ENCODE peak calls at places on chromosomes 7 and 10, in six cellular contexts. K is right lobe of liver, P is K562, F is hepatocyte, V is psoas muscle, Z is cardiac muscle cell. Q is an unnamed sample.

GRCh38 chr7:74449809-74450397 is 3.8 kb upstream of the GTF2IRD1 start:
- DNase-seq in Z (peak; percentile 69), V (no peak), P (peak; percentile 87), F (peak; percentile 65), K (no peak), Q (peak; percentile 58)

GRCh38 chr7:108605582-108606173 is 36.0 kb downstream of the DNAJB9 start:
- DNase-seq in P (no peak), K (no peak), F (no peak), Z (no peak), V (no peak), Q (no peak)

GRCh38 chr7:8365499-8366110 is 67.8 kb upstream of the NXPH1 start:
- DNase-seq in K (no peak), V (no peak), Z (no peak), F (peak; percentile 18), P (no peak), Q (no peak)

GRCh38 chr7:77657427-77658331 is 38.6 kb upstream of the RSBN1L start:
- DNase-seq in V (no peak), Z (peak; percentile 72), F (peak; percentile 57), K (no peak), P (peak; percentile 40), Q (peak; percentile 73)

GRCh38 chr10:49620841-49621378 is 7.1 kb downstream of the CHAT start:
- DNase-seq in V (no peak), Z (no peak), K (no peak), F (no peak), P (no peak), Q (no peak)

GRCh38 chr7:140745654-140746053 is 49.1 kb downstream of the NDUFB2 start:
- DNase-seq in F (no peak), Z (no peak), P (no peak), V (no peak), K (no peak), Q (no peak)

GRCh38 chr7:149196151-149196704 is 882 bp downstream of the ZNF282 start:
- DNase-seq in V (no peak), P (peak; percentile 49), F (no peak), K (no peak), Z (no peak), Q (no peak)

GRCh38 chr7:6636741-6637543 is at the start of gene ZNF316:
- DNase-seq in F (peak; percentile 81), Z (peak; percentile 62), K (peak; percentile 78), P (peak; percentile 90), V (peak; percentile 69), Q (peak; percentile 50)

GRCh38 chr7:36606442-36607205 is 117.7 kb downstream of the AOAH start:
- DNase-seq in P (no peak), K (no peak), V (no peak), F (no peak), Z (no peak), Q (no peak)

GRCh38 chr10:27192284-27192683 is 37.1 kb downstream of the MASTL start:
- DNase-seq in P (no peak), Z (peak; percentile 92), V (peak; percentile 29), K (no peak), F (peak; percentile 25), Q (peak; percentile 83)

GRCh38 chr7:33825644-33826043 is 79.7 kb upstream of the BMPER start:
- DNase-seq in P (no peak), V (no peak), Z (no peak), F (no peak), K (no peak), Q (no peak)

GRCh38 chr7:111560773-111561658 is 1.3 kb downstream of the IMMP2L start:
- DNase-seq in V (no peak), F (peak; percentile 19), K (no peak), P (no peak), Z (peak; percentile 68), Q (peak; percentile 84)

GRCh38 chr10:114925675-114926204 is 12.3 kb upstream of the TRUB1 start:
- DNase-seq in F (peak; percentile 23), Z (peak; percentile 52), P (no peak), V (no peak), K (no peak), Q (peak; percentile 41)

GRCh38 chr10:13989616-13990015 is 341.1 kb downstream of the FRMD4A start:
- DNase-seq in Z (no peak), K (no peak), P (no peak), F (no peak), V (no peak), Q (no peak)

GRCh38 chr7:81268551-81268950 is 349.7 kb upstream of the SEMA3C start:
- DNase-seq in K (no peak), F (no peak), P (no peak), Z (peak; percentile 14), V (no peak), Q (peak; percentile 79)

GRCh38 chr7:44787762-44788161 is 8.7 kb upstream of the PPIA start:
- DNase-seq in P (no peak), K (no peak), F (no peak), Z (no peak), V (no peak), Q (no peak)

GRCh38 chr10:77405771-77406241 is 231.8 kb downstream of the KCNMA1 start:
- DNase-seq in Z (peak; percentile 62), V (peak; percentile 78), P (peak; percentile 86), F (peak; percentile 89), K (peak; percentile 76), Q (peak; percentile 53)

GRCh38 chr7:79590571-79591274 is 137.3 kb upstream of the MAGI2 start:
- DNase-seq in F (no peak), K (no peak), V (no peak), Z (no peak), P (no peak), Q (no peak)

GRCh38 chr7:42843209-42843800 is 68.6 kb downstream of the C7orf25 start:
- DNase-seq in F (peak; percentile 71), V (no peak), Z (peak; percentile 65), P (peak; percentile 27), K (peak; percentile 23), Q (peak; percentile 63)

GRCh38 chr7:50450691-50451051 is 521 bp upstream of the FIGNL1 start:
- DNase-seq in Z (peak; percentile 10), K (peak; percentile 30), V (no peak), F (no peak), P (no peak), Q (no peak)

GRCh38 chr7:101093907-101094306 is 8.6 kb downstream of the TRIM56 start:
- DNase-seq in F (no peak), P (no peak), V (no peak), Z (peak; percentile 69), K (no peak), Q (peak; percentile 72)

DNA sequence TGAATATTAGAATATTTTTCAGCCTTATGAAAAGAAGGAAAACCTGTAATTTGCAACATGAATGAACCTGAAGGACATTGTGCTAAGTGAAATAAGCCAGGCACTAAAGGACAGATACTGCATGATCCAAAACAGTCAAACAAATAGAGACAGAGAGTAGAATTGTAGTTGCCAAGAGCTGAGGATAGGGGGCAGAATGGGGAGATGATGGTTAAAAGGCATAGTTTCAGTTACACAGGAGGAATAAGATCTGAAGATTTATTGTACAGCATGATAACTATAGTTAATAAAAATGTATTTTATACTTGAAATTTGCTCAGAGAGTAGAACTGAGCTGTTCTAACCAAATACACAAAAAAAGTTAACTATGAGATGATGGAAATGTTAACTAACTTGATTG is 149.0 kb upstream of the TMEM106B start:
- DNase-seq in K (no peak), V (no peak), Z (peak; percentile 8), F (no peak), P (no peak), Q (peak; percentile 14)
- TF ChIP-seq CTCF in K (no peak), V (no peak), Z (peak; percentile 44), F (no peak), P (no peak), Q (peak; percentile 49)

GRCh38 chr7:157661611-157661975 is 324.8 kb downstream of the DNAJB6 start:
- DNase-seq in K (no peak), F (no peak), V (no peak), P (no peak), Z (no peak), Q (no peak)

GRCh38 chr7:157657741-157658740 is 321.2 kb downstream of the DNAJB6 start:
- DNase-seq in F (no peak), K (no peak), P (no peak), V (no peak), Z (no peak), Q (no peak)

GRCh38 chr7:157656195-157656769 is 319.5 kb downstream of the DNAJB6 start:
- DNase-seq in K (no peak), Z (no peak), P (no peak), V (no peak), F (no peak), Q (no peak)

GRCh38 chr7:157660971-157661610 is 324.3 kb downstream of the DNAJB6 start:
- DNase-seq in K (no peak), P (no peak), Z (no peak), V (no peak), F (no peak), Q (no peak)

DNA sequence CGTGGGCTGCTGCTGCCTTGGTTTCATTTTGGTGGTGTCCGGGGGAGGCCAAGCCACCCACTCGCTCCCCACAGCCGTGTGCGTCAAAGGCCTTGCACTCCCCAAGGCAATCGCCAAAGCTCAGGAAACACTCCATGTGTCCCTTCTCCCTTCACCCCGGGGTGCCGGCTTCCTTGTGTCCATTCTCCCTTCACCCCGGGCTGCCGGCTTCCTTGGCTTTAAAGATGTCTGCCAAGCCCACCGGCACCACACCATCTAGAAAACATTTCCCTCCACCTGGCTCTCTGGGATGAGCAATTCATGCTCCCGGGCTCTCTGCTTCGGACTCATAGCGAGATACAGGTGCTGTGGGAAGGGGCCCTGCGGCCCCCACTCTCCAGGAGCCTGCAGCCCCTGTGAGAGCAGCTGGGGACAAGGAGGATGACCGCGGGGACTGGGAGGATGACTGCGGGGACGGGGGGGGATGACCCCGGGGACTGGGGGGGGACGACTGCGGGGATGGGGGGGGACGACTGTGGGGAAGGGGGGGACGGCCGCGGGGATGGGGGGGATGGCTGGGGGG is 322.1 kb downstream of the DNAJB6 start:
- DNase-seq in Z (no peak), V (no peak), K (no peak), F (no peak), P (no peak), Q (no peak)
- H3K4me3 ChIP-seq in Z (no peak overlapping the region), V (no peak overlapping the region), K (no peak overlapping the region), F (no peak overlapping the region), P (no peak overlapping the region), Q (no peak overlapping the region)

DNA sequence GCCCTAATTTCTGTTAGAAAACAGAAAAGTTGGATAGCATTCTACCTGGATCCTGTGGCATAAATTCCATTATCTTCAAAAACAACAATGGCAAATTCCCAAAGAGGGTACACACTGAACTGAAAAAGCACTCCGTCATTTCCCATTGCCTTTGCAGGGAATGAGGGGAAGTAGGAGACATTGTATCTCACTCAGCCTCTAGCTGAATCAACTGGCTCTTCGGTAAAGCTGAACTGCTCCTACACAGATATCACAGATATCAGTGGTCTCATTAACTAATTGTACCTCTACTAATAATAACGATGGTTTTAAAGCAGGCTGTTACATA is 64.2 kb upstream of the PRKAR2B start:
- DNase-seq in K (no peak), V (no peak), P (no peak), Z (no peak), F (no peak), Q (no peak)
- TF ChIP-seq CTCF in K (no peak), V (no peak), P (no peak), Z (no peak), F (no peak), Q (no peak)

DNA sequence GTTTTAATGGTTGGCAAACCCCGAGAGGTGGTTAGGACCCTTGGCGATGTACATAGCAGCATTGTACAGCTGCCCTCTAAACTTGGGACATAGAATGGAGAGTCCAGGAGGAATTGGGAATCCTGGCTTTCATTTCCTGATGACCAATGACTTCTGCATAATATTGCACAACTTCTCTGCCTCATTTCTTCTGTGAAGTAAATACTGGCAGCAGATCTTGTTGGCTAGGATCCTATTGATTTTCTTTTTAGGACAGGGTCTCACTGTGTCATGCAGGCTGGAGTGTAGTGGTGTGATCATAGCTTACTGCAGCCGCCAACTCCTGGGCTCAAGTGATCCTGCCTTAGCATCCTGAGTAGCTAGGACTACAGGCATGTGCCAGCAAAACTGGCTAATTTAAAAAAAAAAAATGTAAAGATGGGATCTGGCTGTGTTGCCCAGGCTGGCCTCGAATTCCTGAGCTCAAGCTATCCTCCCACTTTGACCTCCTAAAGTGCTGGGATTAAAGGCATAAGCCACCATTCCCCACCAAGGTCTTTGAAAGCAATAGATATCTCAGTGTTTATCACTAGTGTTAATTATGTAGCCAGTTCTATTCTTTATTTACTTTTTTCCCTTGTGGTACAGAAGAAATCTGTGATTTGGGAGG is 58.1 kb downstream of the PODXL start:
- DNase-seq in F (no peak), Z (peak; percentile 55), P (no peak), V (no peak), K (no peak), Q (no peak)
- H3K4me3 ChIP-seq in F (no peak overlapping the region), Z (no peak overlapping the region), P (no peak overlapping the region), V (no peak overlapping the region), K (no peak overlapping the region), Q (no peak overlapping the region)

Q was measured in choroid plexus epithelial cell.